ENCODE peak calls at places on chromosome X, in four cellular contexts. One of them, this sample, is unnamed.

GRCh38 chrX:2423293-2423692 is 77.5 kb downstream of the DHRSX start:
- DNase-seq in uterus: no peak
- DNase-seq in left lung: no peak
- DNase-seq in CD8-positive, alpha-beta T cell: no peak
- DNase-seq in this sample: no peak

GRCh38 chrX:15769300-15769954 is 20.9 kb upstream of the ZRSR2 start:
- DNase-seq in uterus: no peak
- DNase-seq in left lung: no peak
- DNase-seq in CD8-positive, alpha-beta T cell: no peak
- DNase-seq in this sample: no peak

GRCh38 chrX:81257817-81258216 is 55.9 kb downstream of the SH3BGRL start:
- DNase-seq in uterus: no peak
- DNase-seq in left lung: no peak
- DNase-seq in CD8-positive, alpha-beta T cell: no peak
- DNase-seq in this sample: no peak

GRCh38 chrX:24221872-24222271 is 72.3 kb downstream of the ZFX start:
- DNase-seq in uterus: no peak
- DNase-seq in left lung: no peak
- DNase-seq in CD8-positive, alpha-beta T cell: no peak
- DNase-seq in this sample: no peak

GRCh38 chrX:132576945-132577344 is 88.1 kb upstream of the MBNL3 start:
- DNase-seq in uterus: no peak
- DNase-seq in left lung: no peak
- DNase-seq in CD8-positive, alpha-beta T cell: no peak
- DNase-seq in this sample: no peak

GRCh38 chrX:124518888-124519287 is 172.5 kb downstream of the SH2D1A start:
- DNase-seq in uterus: no peak
- DNase-seq in left lung: no peak
- DNase-seq in CD8-positive, alpha-beta T cell: no peak
- DNase-seq in this sample: no peak

GRCh38 chrX:101362757-101363156 is 14.2 kb upstream of the TIMM8A start:
- DNase-seq in uterus: no peak
- DNase-seq in left lung: no peak
- DNase-seq in CD8-positive, alpha-beta T cell: no peak
- DNase-seq in this sample: no peak

GRCh38 chrX:153884136-153885076 is 1.6 kb downstream of the L1CAM start:
- DNase-seq in uterus: no peak
- DNase-seq in left lung: no peak
- DNase-seq in CD8-positive, alpha-beta T cell: no peak
- DNase-seq in this sample: no peak

GRCh38 chrX:80223922-80224579 is 196.2 kb upstream of the TENT5D start:
- DNase-seq in uterus: no peak
- DNase-seq in left lung: no peak
- DNase-seq in CD8-positive, alpha-beta T cell: no peak
- DNase-seq in this sample: no peak

GRCh38 chrX:81259008-81259713 is 57.3 kb downstream of the SH3BGRL start:
- DNase-seq in uterus: no peak
- DNase-seq in left lung: no peak
- DNase-seq in CD8-positive, alpha-beta T cell: no peak
- DNase-seq in this sample: no peak

DNA sequence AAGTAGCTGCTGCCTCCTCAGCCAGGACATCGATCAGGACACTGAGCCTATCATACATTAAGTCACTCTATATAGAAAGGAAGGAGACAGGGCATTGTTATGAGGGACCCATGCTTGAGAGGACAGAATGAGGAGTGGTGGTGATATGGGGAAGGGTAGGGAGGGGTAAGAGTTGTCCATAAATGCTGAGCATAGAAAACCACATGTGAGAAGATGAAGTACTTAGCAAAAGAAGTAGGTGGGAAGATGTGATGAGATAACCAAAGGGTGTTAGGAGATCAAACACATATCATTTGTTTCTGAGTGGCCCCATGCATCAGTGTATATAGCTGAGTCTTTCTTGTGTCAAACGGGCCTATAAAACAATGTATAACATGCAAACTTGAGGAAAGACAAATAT is 84.1 kb downstream of the DGKK start:
- DNase-seq in uterus: no peak
- DNase-seq in left lung: no peak
- DNase-seq in CD8-positive, alpha-beta T cell: no peak
- DNase-seq in this sample: no peak
- H3K27me3 ChIP-seq in uterus: no peaks in the 10 kb centered on the region
- H3K27me3 ChIP-seq in left lung: no peaks in the 10 kb centered on the region
- H3K27me3 ChIP-seq in CD8-positive, alpha-beta T cell: no peaks in the 10 kb centered on the region
- H3K27me3 ChIP-seq in this sample: no peaks in the 10 kb centered on the region

GRCh38 chrX:79161655-79162054 is 17.2 kb downstream of the GPR174 start:
- DNase-seq in uterus: no peak
- DNase-seq in left lung: no peak
- DNase-seq in CD8-positive, alpha-beta T cell: peak; percentile 16
- DNase-seq in this sample: peak; percentile 29

GRCh38 chrX:79169484-79169883 is 25.0 kb downstream of the GPR174 start:
- DNase-seq in uterus: no peak
- DNase-seq in left lung: no peak
- DNase-seq in CD8-positive, alpha-beta T cell: no peak
- DNase-seq in this sample: no peak

GRCh38 chrX:79162076-79162475 is 17.6 kb downstream of the GPR174 start:
- DNase-seq in uterus: no peak
- DNase-seq in left lung: no peak
- DNase-seq in CD8-positive, alpha-beta T cell: no peak
- DNase-seq in this sample: no peak

GRCh38 chrX:79170632-79171031 is 26.1 kb downstream of the GPR174 start:
- DNase-seq in uterus: no peak
- DNase-seq in left lung: no peak
- DNase-seq in CD8-positive, alpha-beta T cell: no peak
- DNase-seq in this sample: no peak

DNA sequence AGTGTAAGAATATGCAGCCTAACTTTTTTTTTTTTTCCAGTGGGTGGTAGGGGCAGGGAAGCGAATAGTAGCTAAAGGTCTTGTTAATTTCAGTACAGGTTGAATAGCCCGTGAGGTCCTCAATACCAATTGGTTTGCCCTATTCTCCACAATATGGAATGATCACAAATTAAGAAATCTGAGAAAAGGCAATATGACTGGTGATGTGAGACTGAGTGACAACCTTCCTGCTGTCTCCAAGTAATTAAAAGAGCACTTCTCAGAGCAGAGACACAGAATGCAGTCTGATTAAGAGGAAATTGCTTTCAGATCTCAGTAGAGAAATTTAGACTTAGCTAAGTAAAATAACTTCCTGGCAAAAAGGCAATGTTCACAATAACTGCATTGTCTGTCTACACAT is 22.9 kb downstream of the GPR174 start:
- DNase-seq in uterus: no peak
- DNase-seq in left lung: no peak
- DNase-seq in CD8-positive, alpha-beta T cell: no peak
- DNase-seq in this sample: no peak
- H3K27ac ChIP-seq in uterus: no peak overlapping the region
- H3K27ac ChIP-seq in left lung: no peak overlapping the region
- H3K27ac ChIP-seq in CD8-positive, alpha-beta T cell: peak overlapping the region; percentile 47
- H3K27ac ChIP-seq in this sample: peak overlapping the region; percentile 6

DNA sequence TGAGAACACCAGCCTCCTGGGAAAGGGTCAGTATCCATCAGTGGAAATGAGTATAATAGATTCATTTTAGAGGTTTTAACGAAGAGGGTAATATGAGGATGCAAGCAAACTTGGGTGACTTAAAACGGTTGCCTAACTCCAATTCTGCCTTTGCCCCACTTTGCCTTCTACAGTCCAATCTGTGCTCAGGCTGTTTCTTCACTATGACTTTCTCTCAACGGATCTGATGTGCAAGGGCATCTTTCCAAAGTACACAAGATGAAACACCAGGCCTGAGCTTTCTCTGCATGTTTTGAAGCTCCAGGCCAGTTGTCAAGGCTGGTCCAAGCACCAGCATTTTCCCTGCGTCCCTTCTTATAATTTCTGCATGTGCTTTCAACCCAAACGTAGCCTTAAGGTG is 68.0 kb upstream of the TMEM164 start:
- DNase-seq in uterus: no peak
- DNase-seq in left lung: no peak
- DNase-seq in CD8-positive, alpha-beta T cell: no peak
- DNase-seq in this sample: no peak
- H3K27me3 ChIP-seq in uterus: peaks cover 11% of the 10 kb centered on the region
- H3K27me3 ChIP-seq in left lung: no peaks in the 10 kb centered on the region
- H3K27me3 ChIP-seq in CD8-positive, alpha-beta T cell: no peaks in the 10 kb centered on the region
- H3K27me3 ChIP-seq in this sample: no peaks in the 10 kb centered on the region

GRCh38 chrX:151792505-151792904 is 58.0 kb downstream of the CNGA2 start:
- DNase-seq in uterus: no peak
- DNase-seq in left lung: no peak
- DNase-seq in CD8-positive, alpha-beta T cell: no peak
- DNase-seq in this sample: no peak

GRCh38 chrX:151793886-151794285 is 59.3 kb downstream of the CNGA2 start:
- DNase-seq in uterus: no peak
- DNase-seq in left lung: no peak
- DNase-seq in CD8-positive, alpha-beta T cell: no peak
- DNase-seq in this sample: no peak

GRCh38 chrX:151789179-151789800 is 54.7 kb downstream of the CNGA2 start:
- DNase-seq in uterus: peak; percentile 64
- DNase-seq in left lung: no peak
- DNase-seq in CD8-positive, alpha-beta T cell: no peak
- DNase-seq in this sample: no peak

GRCh38 chrX:151791961-151792360 is 57.4 kb downstream of the CNGA2 start:
- DNase-seq in uterus: no peak
- DNase-seq in left lung: no peak
- DNase-seq in CD8-positive, alpha-beta T cell: no peak
- DNase-seq in this sample: no peak

GRCh38 chrX:151790421-151791160 is 56.0 kb downstream of the CNGA2 start:
- DNase-seq in uterus: no peak
- DNase-seq in left lung: no peak
- DNase-seq in CD8-positive, alpha-beta T cell: no peak
- DNase-seq in this sample: no peak
- H3K27ac ChIP-seq in uterus: no peak overlapping the region
- H3K27ac ChIP-seq in left lung: no peak overlapping the region
- H3K27ac ChIP-seq in CD8-positive, alpha-beta T cell: no peak overlapping the region
- H3K27ac ChIP-seq in this sample: no peak overlapping the region

GRCh38 chrX:31168596-31168995 is 96.8 kb upstream of the FTHL17 start:
- DNase-seq in uterus: no peak
- DNase-seq in left lung: no peak
- DNase-seq in CD8-positive, alpha-beta T cell: no peak
- DNase-seq in this sample: no peak
- H3K27me3 ChIP-seq in uterus: no peaks in the 10 kb centered on the region
- H3K27me3 ChIP-seq in left lung: no peaks in the 10 kb centered on the region
- H3K27me3 ChIP-seq in CD8-positive, alpha-beta T cell: no peaks in the 10 kb centered on the region
- H3K27me3 ChIP-seq in this sample: no peaks in the 10 kb centered on the region